ENCODE peak calls at places on chromosomes 3 and 15, in four cellular contexts. I is fibroblast of pulmonary artery, S is astrocyte of the cerebellum, K is PC-3. G is an unnamed sample.

GRCh38 chr3:79846148-79846933 is 78.5 kb upstream of the ROBO1 start:
- DNase-seq in I (no peak), S (no peak), K (no peak), G (no peak)

GRCh38 chr3:155407331-155407730 is 113.8 kb upstream of the STRIT1 start:
- DNase-seq in I (no peak), S (no peak), K (peak), G (no peak)

GRCh38 chr3:172449468-172450149 is 1.4 kb upstream of the GHSR start:
- DNase-seq in I (peak), S (no peak), K (no peak), G (no peak)

GRCh38 chr3:132659000-132659369 is 624 bp downstream of the ACAD11 start:
- DNase-seq in I (no peak), S (no peak), K (no peak), G (no peak)

GRCh38 chr15:31457161-31457560 is 130.5 kb downstream of the KLF13 start:
- DNase-seq in I (no peak), S (no peak), K (no peak), G (no peak)

GRCh38 chr3:129100274-129100673 is 21.3 kb downstream of the RAB43 start:
- DNase-seq in I (no peak), S (no peak), K (no peak), G (no peak)

GRCh38 chr3:100100454-100100853 is 13.8 kb downstream of the FILIP1L start:
- DNase-seq in I (no peak), S (no peak), K (no peak), G (no peak)

GRCh38 chr15:59833366-59833765 is 144.2 kb upstream of the BNIP2 start:
- DNase-seq in I (no peak), S (no peak), K (no peak), G (no peak)

DNA sequence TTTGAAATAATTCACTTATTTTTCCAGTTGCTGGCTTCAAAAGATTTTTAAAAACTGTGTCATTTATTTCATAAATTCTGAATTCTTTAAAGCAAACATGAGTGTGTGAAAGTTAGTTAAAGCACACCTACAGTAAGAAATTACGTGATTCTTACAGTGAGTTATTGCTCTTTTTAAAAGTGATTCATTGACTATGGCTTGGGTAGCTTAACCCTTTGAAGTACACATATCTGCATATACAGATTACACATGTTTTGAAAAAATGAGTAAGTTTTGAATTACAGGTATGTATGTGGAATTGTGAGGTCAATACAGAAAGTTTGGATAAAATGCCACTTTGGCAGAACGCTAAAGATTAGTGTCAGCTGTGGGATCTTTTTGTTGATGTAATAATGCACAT is 64.5 kb upstream of the MBNL1 start:
- DNase-seq in I (no peak), S (no peak), K (no peak), G (no peak)
- H3K4me3 ChIP-seq in I (no peak), S (no peak), K (no peak), G (no peak)

GRCh38 chr3:170228093-170228766 is 6.0 kb downstream of the PRKCI start:
- DNase-seq in I (peak), S (no peak), K (peak), G (no peak)
- TF ChIP-seq CTCF in I (no peak), S (no peak), K (no peak), G (no peak)

GRCh38 chr3:193800138-193801043 is 207.4 kb downstream of the OPA1 start:
- DNase-seq in I (no peak), S (no peak), K (no peak), G (no peak)

GRCh38 chr3:193794002-193794835 is 201.2 kb downstream of the OPA1 start:
- DNase-seq in I (peak), S (no peak), K (no peak), G (no peak)

GRCh38 chr3:193798097-193798496 is 205.1 kb downstream of the OPA1 start:
- DNase-seq in I (peak), S (peak), K (no peak), G (no peak)

GRCh38 chr3:193795062-193795690 is 202.2 kb downstream of the OPA1 start:
- DNase-seq in I (peak), S (no peak), K (no peak), G (no peak)

GRCh38 chr3:193796089-193796488 is 203.1 kb downstream of the OPA1 start:
- DNase-seq in I (no peak), S (no peak), K (peak), G (no peak)
- H3K4me3 ChIP-seq in I (no peak), S (no peak), K (no peak), G (no peak)

DNA sequence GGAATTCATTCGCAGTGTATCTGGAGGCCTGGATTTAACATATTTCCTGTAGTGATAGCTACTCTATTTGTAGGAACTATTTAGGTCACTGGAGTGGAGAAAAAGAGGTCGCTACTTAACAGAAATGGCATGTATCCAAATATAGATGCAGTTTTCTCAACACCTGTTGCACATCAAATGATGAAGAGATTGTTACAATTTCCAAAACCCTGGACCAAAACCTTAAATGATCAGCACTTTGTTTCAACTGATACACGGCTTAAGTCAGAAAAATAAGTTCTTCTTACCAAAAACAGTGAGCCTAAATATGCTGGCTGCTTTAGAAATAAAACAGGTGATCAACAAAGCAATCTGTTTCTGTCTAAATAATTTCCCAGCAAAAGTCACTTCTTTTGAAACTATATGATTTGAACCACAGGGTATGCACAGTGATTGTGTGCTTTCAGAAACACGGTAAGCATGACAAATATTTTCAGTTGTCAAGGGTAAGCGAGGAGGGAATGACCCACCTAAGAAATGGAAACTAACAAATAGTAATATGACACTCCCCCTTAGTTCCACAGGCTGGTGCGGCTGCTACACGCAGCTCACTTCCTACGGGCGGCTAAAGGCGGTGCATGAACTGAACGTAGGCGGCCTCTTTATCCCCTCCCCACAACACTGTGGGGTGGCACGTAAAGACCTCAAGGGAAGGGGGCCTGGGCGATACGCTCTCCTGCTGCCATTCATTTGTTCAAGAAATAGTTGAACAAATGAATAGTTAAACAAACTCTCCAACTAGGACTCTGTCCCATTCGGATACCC is 1.1 kb downstream of the EHD4 start:
- DNase-seq in I (peak), S (no peak), K (peak), G (no peak)
- TF ChIP-seq CTCF in I (no peak), S (no peak), K (no peak), G (no peak)

GRCh38 chr3:196292281-196292923 is 4.9 kb upstream of the PCYT1A start:
- DNase-seq in I (no peak), S (no peak), K (no peak), G (no peak)

GRCh38 chr3:196284396-196284795 is 3.1 kb downstream of the PCYT1A start:
- DNase-seq in I (no peak), S (no peak), K (no peak), G (no peak)

GRCh38 chr3:196288141-196288460 is 575 bp upstream of the PCYT1A start:
- DNase-seq in I (peak), S (no peak), K (no peak), G (no peak)

GRCh38 chr3:196287066-196287404 is 491 bp downstream of the PCYT1A start:
- DNase-seq in I (peak), S (no peak), K (peak), G (no peak)

DNA sequence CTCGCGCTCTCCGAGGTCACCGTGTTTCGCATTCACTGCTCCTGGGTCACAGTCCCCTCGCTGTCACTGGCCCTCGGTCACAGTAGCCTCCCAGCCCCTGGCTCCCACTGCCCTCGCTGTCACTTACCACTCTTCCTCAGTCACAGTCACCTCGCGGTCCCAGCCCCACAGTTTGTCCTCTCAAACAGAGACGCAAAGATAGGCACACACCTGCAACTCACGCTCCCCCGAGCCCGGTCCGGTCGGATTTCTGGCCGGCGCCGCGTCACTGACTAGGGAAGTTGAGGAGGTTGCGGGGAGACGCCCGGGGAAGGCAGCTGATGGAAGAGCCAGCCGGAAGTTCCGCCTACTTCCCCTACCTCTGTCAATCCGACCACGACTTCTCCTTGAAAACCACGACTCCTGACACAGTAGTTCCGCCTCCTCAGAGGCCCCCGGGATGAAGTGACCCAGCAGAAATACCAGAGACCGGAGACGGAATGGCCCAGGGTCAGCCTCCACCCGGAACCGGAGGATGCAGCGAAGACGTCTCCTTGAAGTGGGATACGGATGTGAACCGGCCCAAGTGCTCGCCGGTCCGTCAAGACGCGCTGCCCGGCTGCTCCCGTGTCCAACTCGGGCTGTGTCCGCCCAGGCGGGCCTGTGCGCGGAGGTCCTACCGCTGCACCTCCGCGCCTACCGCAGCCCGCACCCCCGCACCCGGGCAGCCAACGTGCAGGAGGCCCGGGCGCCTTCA is at the start of gene PCYT1A:
- DNase-seq in I (peak), S (peak), K (peak), G (peak)
- H3K4me3 ChIP-seq in I (peak), S (peak), K (peak), G (peak)

DNA sequence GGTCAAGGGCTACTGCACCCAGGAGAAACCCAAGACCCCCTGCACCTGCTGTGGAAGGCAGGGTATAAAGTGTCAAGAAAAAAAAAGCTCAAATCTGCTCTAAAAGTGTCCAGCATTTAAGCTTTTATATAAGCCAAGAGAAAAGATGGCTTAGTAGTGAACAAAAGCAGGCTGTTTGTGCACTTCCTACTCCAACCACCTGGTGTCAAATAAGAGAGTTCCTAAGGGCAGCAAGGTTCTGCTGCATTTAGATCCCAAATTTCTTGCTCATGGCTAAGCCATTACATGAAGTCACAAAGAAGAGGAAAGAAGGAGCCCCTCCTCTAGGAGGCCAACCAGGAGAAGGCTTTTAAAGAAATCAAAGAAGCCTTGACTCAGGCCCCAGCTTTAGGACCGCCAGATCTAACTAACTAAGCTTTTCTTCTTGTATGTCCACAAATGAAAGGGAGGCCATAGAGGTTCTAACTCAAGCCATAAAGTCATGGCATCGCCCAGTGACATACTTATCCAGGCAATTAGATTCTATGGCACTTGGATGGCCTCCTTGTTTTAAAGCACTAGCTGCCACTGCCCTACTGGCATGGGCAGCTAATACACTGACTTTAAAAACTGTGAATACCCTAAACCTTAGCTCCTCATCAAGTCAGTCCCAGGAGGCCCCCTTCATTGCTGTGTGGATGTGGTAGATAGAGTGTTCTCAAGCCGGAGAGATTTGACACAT is 17.1 kb downstream of the CCR4 start:
- DNase-seq in I (no peak), S (no peak), K (no peak), G (no peak)
- TF ChIP-seq CTCF in I (peak), S (no peak), K (peak), G (no peak)

DNA sequence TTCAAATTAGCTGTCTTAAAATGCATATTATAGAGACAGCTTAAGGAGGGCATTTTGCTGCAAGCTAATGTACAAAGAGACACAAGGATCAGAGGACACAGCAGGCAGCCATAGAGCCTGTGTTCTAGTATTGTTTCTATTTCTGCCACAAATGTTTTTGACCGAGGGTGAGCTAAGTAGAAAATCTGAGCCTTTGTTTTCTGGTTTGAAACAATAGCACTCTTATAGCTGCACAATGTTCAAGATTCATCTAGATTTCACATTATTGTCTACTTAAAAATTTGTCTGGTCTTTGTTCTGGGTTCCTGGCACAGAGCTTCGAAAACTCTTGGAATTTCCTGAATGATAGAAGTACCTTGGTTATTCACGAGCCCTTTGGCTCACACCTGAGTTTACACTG is 40.0 kb upstream of the TUSC7 start:
- DNase-seq in I (no peak), S (no peak), K (no peak), G (no peak)
- H3K4me3 ChIP-seq in I (no peak), S (no peak), K (no peak), G (no peak)

DNA sequence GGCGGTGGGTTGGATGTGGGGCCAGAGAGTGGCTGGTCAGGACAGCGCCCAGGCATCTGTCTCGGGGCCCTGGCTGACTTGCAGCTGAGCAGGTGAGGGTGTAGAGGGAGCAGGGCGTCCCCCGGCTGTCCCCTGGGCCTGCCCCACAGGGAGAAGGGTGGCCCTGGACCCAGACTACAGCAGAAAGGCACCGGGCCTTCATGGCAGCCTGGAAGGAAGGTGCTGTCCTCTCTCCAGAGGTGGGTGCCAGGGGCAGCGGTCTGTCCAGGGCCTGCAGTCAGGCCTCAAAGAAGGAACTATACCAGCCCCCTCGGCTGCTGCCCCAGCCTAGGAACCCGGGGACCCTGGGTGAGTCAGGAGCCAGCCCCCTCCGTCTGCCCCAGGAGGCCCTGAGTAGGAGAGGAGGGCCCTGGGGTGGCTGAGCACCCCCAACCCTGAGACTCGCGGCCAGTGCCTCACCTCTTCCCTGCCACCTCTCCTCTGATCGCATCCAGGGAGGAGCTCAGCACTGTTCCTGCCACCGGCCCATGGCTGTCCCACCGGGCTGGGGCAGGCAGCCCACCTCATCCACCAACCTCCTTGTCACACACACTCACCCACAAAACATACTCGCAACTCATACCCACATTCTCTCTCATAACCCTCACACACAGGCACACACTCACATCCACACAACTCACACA is 133.5 kb downstream of the FBLN2 start:
- DNase-seq in I (no peak), S (no peak), K (no peak), G (no peak)
- TF ChIP-seq CTCF in I (no peak), S (no peak), K (no peak), G (no peak)

G was measured in AG04449.